ENCODE peak calls at places on chromosomes 4 and X, in eight cellular contexts. One of them, this sample, is unnamed.

GRCh38 chr4:8645753-8646124 is 53.2 kb downstream of the CPZ start:
- DNase-seq in spleen: no peak
- DNase-seq in NCI-H1092: no peak
- DNase-seq in pancreas: peak
- DNase-seq in astrocyte of the spinal cord: no peak
- DNase-seq in LoVo: no peak
- DNase-seq in fibroblast of lung: no peak
- DNase-seq in tibial artery: no peak
- DNase-seq in this sample: no peak

GRCh38 chr4:150931005-150931404 is 84.1 kb downstream of the LRBA start:
- DNase-seq in spleen: no peak
- DNase-seq in NCI-H1092: no peak
- DNase-seq in pancreas: no peak
- DNase-seq in astrocyte of the spinal cord: no peak
- DNase-seq in LoVo: no peak
- DNase-seq in fibroblast of lung: no peak
- DNase-seq in tibial artery: no peak
- DNase-seq in this sample: no peak

GRCh38 chrX:8657883-8658282 is 74.1 kb downstream of the ANOS1 start:
- DNase-seq in spleen: no peak
- DNase-seq in NCI-H1092: no peak
- DNase-seq in pancreas: no peak
- DNase-seq in astrocyte of the spinal cord: no peak
- DNase-seq in LoVo: no peak
- DNase-seq in fibroblast of lung: no peak
- DNase-seq in tibial artery: no peak
- DNase-seq in this sample: no peak

GRCh38 chrX:2412131-2412530 is 88.6 kb downstream of the DHRSX start:
- DNase-seq in spleen: no peak
- DNase-seq in NCI-H1092: no peak
- DNase-seq in pancreas: no peak
- DNase-seq in astrocyte of the spinal cord: no peak
- DNase-seq in LoVo: no peak
- DNase-seq in fibroblast of lung: no peak
- DNase-seq in tibial artery: no peak
- DNase-seq in this sample: no peak

GRCh38 chrX:95076449-95076848 is 1402.4 kb downstream of the FAM133A start:
- DNase-seq in spleen: no peak
- DNase-seq in NCI-H1092: no peak
- DNase-seq in pancreas: no peak
- DNase-seq in astrocyte of the spinal cord: peak
- DNase-seq in LoVo: peak
- DNase-seq in fibroblast of lung: peak
- DNase-seq in tibial artery: no peak
- DNase-seq in this sample: peak

GRCh38 chrX:39331062-39331704 is 529.9 kb downstream of the MID1IP1 start:
- DNase-seq in spleen: no peak
- DNase-seq in NCI-H1092: no peak
- DNase-seq in pancreas: no peak
- DNase-seq in astrocyte of the spinal cord: no peak
- DNase-seq in LoVo: peak
- DNase-seq in fibroblast of lung: peak
- DNase-seq in tibial artery: no peak
- DNase-seq in this sample: no peak

GRCh38 chr4:186900232-186900900 is 176.7 kb upstream of the FAT1 start:
- DNase-seq in spleen: no peak
- DNase-seq in NCI-H1092: no peak
- DNase-seq in pancreas: no peak
- DNase-seq in astrocyte of the spinal cord: peak
- DNase-seq in LoVo: no peak
- DNase-seq in fibroblast of lung: peak
- DNase-seq in tibial artery: no peak
- DNase-seq in this sample: no peak

GRCh38 chr4:7435411-7436095 is 823 bp upstream of the PSAPL1 start:
- DNase-seq in spleen: no peak
- DNase-seq in NCI-H1092: no peak
- DNase-seq in pancreas: peak
- DNase-seq in astrocyte of the spinal cord: no peak
- DNase-seq in LoVo: no peak
- DNase-seq in fibroblast of lung: peak
- DNase-seq in tibial artery: no peak
- DNase-seq in this sample: no peak

GRCh38 chr4:89753601-89754066 is 83.3 kb downstream of the SNCA start:
- DNase-seq in spleen: no peak
- DNase-seq in NCI-H1092: no peak
- DNase-seq in pancreas: no peak
- DNase-seq in astrocyte of the spinal cord: peak
- DNase-seq in LoVo: peak
- DNase-seq in fibroblast of lung: peak
- DNase-seq in tibial artery: no peak
- DNase-seq in this sample: no peak